ENCODE peak calls at places on chromosome 1, in ten cellular contexts. One of them, this sample, is unnamed.

GRCh38 chr1:17735791-17736190 is 19.3 kb upstream of the ACTL8 start:
- DNase-seq in AG09309: no peak
- DNase-seq in endothelial cell of umbilical vein: no peak
- DNase-seq in foreskin fibroblast: no peak
- DNase-seq in mesothelial cell of epicardium: no peak
- DNase-seq in HFFc6: no peak
- DNase-seq in tibial artery: no peak
- DNase-seq in fibroblast of lung: no peak
- DNase-seq in psoas muscle: no peak
- DNase-seq in B cell: no peak
- DNase-seq in this sample: no peak

GRCh38 chr1:220294754-220295419 is 22.6 kb upstream of the RAB3GAP2 start:
- DNase-seq in AG09309: no peak
- DNase-seq in endothelial cell of umbilical vein: no peak
- DNase-seq in foreskin fibroblast: no peak
- DNase-seq in mesothelial cell of epicardium: no peak
- DNase-seq in HFFc6: peak
- DNase-seq in tibial artery: no peak
- DNase-seq in fibroblast of lung: no peak
- DNase-seq in psoas muscle: no peak
- DNase-seq in B cell: no peak
- DNase-seq in this sample: no peak

GRCh38 chr1:221392453-221392852 is 349.4 kb downstream of the DUSP10 start:
- DNase-seq in AG09309: peak
- DNase-seq in endothelial cell of umbilical vein: peak
- DNase-seq in foreskin fibroblast: peak
- DNase-seq in mesothelial cell of epicardium: no peak
- DNase-seq in HFFc6: peak
- DNase-seq in tibial artery: peak
- DNase-seq in fibroblast of lung: peak
- DNase-seq in psoas muscle: peak
- DNase-seq in B cell: no peak
- DNase-seq in this sample: peak

GRCh38 chr1:239448911-239449310 is 62.5 kb downstream of the CHRM3 start:
- DNase-seq in AG09309: no peak
- DNase-seq in endothelial cell of umbilical vein: no peak
- DNase-seq in foreskin fibroblast: no peak
- DNase-seq in mesothelial cell of epicardium: no peak
- DNase-seq in HFFc6: no peak
- DNase-seq in tibial artery: no peak
- DNase-seq in fibroblast of lung: no peak
- DNase-seq in psoas muscle: no peak
- DNase-seq in B cell: no peak
- DNase-seq in this sample: no peak

GRCh38 chr1:203227684-203228083 is 1.8 kb downstream of the CHIT1 start:
- DNase-seq in AG09309: no peak
- DNase-seq in endothelial cell of umbilical vein: no peak
- DNase-seq in foreskin fibroblast: no peak
- DNase-seq in mesothelial cell of epicardium: no peak
- DNase-seq in HFFc6: no peak
- DNase-seq in tibial artery: no peak
- DNase-seq in fibroblast of lung: no peak
- DNase-seq in psoas muscle: no peak
- DNase-seq in B cell: no peak
- DNase-seq in this sample: no peak

GRCh38 chr1:58858344-58858673 is 74.5 kb upstream of the JUN start:
- DNase-seq in AG09309: no peak
- DNase-seq in endothelial cell of umbilical vein: no peak
- DNase-seq in foreskin fibroblast: no peak
- DNase-seq in mesothelial cell of epicardium: no peak
- DNase-seq in HFFc6: no peak
- DNase-seq in tibial artery: no peak
- DNase-seq in fibroblast of lung: no peak
- DNase-seq in psoas muscle: no peak
- DNase-seq in B cell: no peak
- DNase-seq in this sample: no peak

GRCh38 chr1:156510709-156511108 is 10.1 kb upstream of the MEF2D start:
- DNase-seq in AG09309: peak
- DNase-seq in endothelial cell of umbilical vein: no peak
- DNase-seq in foreskin fibroblast: peak
- DNase-seq in mesothelial cell of epicardium: no peak
- DNase-seq in HFFc6: peak
- DNase-seq in tibial artery: peak
- DNase-seq in fibroblast of lung: peak
- DNase-seq in psoas muscle: peak
- DNase-seq in B cell: no peak
- DNase-seq in this sample: peak

GRCh38 chr1:222654849-222655248 is 37.0 kb downstream of the MIA3 start:
- DNase-seq in AG09309: peak
- DNase-seq in endothelial cell of umbilical vein: peak
- DNase-seq in foreskin fibroblast: no peak
- DNase-seq in mesothelial cell of epicardium: no peak
- DNase-seq in HFFc6: no peak
- DNase-seq in tibial artery: peak
- DNase-seq in fibroblast of lung: no peak
- DNase-seq in psoas muscle: no peak
- DNase-seq in B cell: peak
- DNase-seq in this sample: no peak

GRCh38 chr1:185695299-185695698 is 38.9 kb upstream of the HMCN1 start:
- DNase-seq in AG09309: no peak
- DNase-seq in endothelial cell of umbilical vein: peak
- DNase-seq in foreskin fibroblast: peak
- DNase-seq in mesothelial cell of epicardium: no peak
- DNase-seq in HFFc6: no peak
- DNase-seq in tibial artery: no peak
- DNase-seq in fibroblast of lung: peak
- DNase-seq in psoas muscle: no peak
- DNase-seq in B cell: no peak
- DNase-seq in this sample: peak

GRCh38 chr1:48808496-48808895 is 31.8 kb upstream of the BEND5 start:
- DNase-seq in AG09309: no peak
- DNase-seq in endothelial cell of umbilical vein: no peak
- DNase-seq in foreskin fibroblast: no peak
- DNase-seq in mesothelial cell of epicardium: no peak
- DNase-seq in HFFc6: no peak
- DNase-seq in tibial artery: no peak
- DNase-seq in fibroblast of lung: no peak
- DNase-seq in psoas muscle: no peak
- DNase-seq in B cell: no peak
- DNase-seq in this sample: no peak

GRCh38 chr1:228493141-228494043 is 6.2 kb downstream of the RNF187 start:
- DNase-seq in AG09309: no peak
- DNase-seq in endothelial cell of umbilical vein: no peak
- DNase-seq in foreskin fibroblast: no peak
- DNase-seq in mesothelial cell of epicardium: no peak
- DNase-seq in HFFc6: no peak
- DNase-seq in tibial artery: no peak
- DNase-seq in fibroblast of lung: no peak
- DNase-seq in psoas muscle: no peak
- DNase-seq in B cell: no peak
- DNase-seq in this sample: no peak
- TF ChIP-seq CTCF in AG09309: no peak
- TF ChIP-seq CTCF in endothelial cell of umbilical vein: no peak
- TF ChIP-seq CTCF in foreskin fibroblast: no peak
- TF ChIP-seq CTCF in mesothelial cell of epicardium: no peak
- TF ChIP-seq CTCF in HFFc6: no peak
- TF ChIP-seq CTCF in tibial artery: no peak
- TF ChIP-seq CTCF in fibroblast of lung: no peak
- TF ChIP-seq CTCF in psoas muscle: no peak
- TF ChIP-seq CTCF in B cell: no peak
- TF ChIP-seq CTCF in this sample: no peak

DNA sequence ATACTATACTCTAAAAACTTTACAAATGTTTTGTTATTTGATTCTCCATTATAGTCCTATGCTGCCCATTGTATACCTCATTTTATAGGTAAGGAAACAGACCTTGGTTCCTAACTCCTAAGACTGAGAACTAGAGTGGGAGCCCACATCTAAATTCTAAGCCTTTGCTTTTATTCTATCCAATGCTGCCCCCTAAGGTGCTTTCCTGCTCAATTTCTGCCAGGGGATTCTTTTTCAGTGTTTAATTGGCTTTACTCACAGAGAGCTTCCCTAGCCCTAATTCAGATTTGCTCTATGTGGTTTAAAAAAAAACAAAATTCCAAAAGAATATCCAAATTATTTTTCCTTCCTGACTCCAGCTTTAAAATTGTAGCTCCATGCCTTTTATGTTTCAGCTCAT is 64.5 kb downstream of the KIF14 start:
- DNase-seq in AG09309: no peak
- DNase-seq in endothelial cell of umbilical vein: no peak
- DNase-seq in foreskin fibroblast: no peak
- DNase-seq in mesothelial cell of epicardium: no peak
- DNase-seq in HFFc6: no peak
- DNase-seq in tibial artery: no peak
- DNase-seq in fibroblast of lung: peak
- DNase-seq in psoas muscle: no peak
- DNase-seq in B cell: no peak
- DNase-seq in this sample: no peak
- TF ChIP-seq CTCF in AG09309: peak
- TF ChIP-seq CTCF in endothelial cell of umbilical vein: no peak
- TF ChIP-seq CTCF in foreskin fibroblast: no peak
- TF ChIP-seq CTCF in mesothelial cell of epicardium: no peak
- TF ChIP-seq CTCF in HFFc6: no peak
- TF ChIP-seq CTCF in tibial artery: no peak
- TF ChIP-seq CTCF in fibroblast of lung: peak
- TF ChIP-seq CTCF in psoas muscle: no peak
- TF ChIP-seq CTCF in B cell: no peak
- TF ChIP-seq CTCF in this sample: no peak

DNA sequence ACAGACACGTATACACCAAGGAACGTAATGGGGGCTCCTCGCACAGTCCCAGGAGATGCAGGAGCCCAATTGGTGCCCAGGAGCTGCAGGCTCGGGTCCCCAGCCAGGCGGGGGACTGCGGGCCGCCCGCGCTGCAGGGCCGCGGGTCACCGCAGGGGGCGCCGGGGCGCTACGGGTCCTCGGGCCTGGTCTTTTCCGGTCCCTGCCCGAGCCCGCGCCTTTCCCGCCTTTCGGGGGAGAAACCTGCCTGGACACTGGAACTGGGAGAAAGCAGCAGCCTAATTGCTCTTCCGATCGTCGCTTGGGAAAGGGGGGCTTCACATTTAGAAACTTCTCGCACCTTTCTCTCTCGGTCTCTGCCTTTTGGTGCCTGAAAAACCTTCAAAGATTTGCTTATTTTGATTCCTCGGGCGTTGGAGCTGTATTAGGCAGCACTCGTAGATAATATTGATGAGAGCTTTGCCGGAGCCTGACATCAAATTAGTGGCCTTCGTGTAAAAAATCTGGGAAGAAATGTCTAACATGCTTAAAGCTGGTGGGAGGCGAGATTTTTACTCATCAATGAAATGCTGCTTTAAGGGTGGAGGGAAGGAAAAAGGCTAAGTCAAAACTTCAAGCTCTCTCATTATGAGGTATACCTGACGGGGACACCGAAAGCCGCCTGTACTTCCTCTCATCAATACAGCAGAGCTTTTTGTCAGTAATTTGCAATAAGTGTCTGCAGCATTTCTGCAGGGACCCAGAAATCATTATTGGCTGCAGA is 12.6 kb upstream of the BARHL2 start:
- DNase-seq in AG09309: no peak
- DNase-seq in endothelial cell of umbilical vein: no peak
- DNase-seq in foreskin fibroblast: no peak
- DNase-seq in mesothelial cell of epicardium: no peak
- DNase-seq in HFFc6: no peak
- DNase-seq in tibial artery: no peak
- DNase-seq in fibroblast of lung: no peak
- DNase-seq in psoas muscle: no peak
- DNase-seq in B cell: no peak
- DNase-seq in this sample: no peak
- TF ChIP-seq CTCF in AG09309: no peak
- TF ChIP-seq CTCF in endothelial cell of umbilical vein: peak
- TF ChIP-seq CTCF in foreskin fibroblast: no peak
- TF ChIP-seq CTCF in mesothelial cell of epicardium: peak
- TF ChIP-seq CTCF in HFFc6: peak
- TF ChIP-seq CTCF in tibial artery: no peak
- TF ChIP-seq CTCF in fibroblast of lung: peak
- TF ChIP-seq CTCF in psoas muscle: peak
- TF ChIP-seq CTCF in B cell: no peak
- TF ChIP-seq CTCF in this sample: no peak

GRCh38 chr1:153730468-153730988 is 2.7 kb downstream of the INTS3 start:
- DNase-seq in AG09309: no peak
- DNase-seq in endothelial cell of umbilical vein: no peak
- DNase-seq in foreskin fibroblast: no peak
- DNase-seq in mesothelial cell of epicardium: no peak
- DNase-seq in HFFc6: no peak
- DNase-seq in tibial artery: no peak
- DNase-seq in fibroblast of lung: no peak
- DNase-seq in psoas muscle: no peak
- DNase-seq in B cell: no peak
- DNase-seq in this sample: no peak

GRCh38 chr1:153728305-153729066 is 636 bp downstream of the INTS3 start:
- DNase-seq in AG09309: no peak
- DNase-seq in endothelial cell of umbilical vein: peak
- DNase-seq in foreskin fibroblast: peak
- DNase-seq in mesothelial cell of epicardium: peak
- DNase-seq in HFFc6: peak
- DNase-seq in tibial artery: peak
- DNase-seq in fibroblast of lung: peak
- DNase-seq in psoas muscle: peak
- DNase-seq in B cell: no peak
- DNase-seq in this sample: peak

GRCh38 chr1:153723687-153724086 is 4.2 kb upstream of the INTS3 start:
- DNase-seq in AG09309: no peak
- DNase-seq in endothelial cell of umbilical vein: no peak
- DNase-seq in foreskin fibroblast: no peak
- DNase-seq in mesothelial cell of epicardium: no peak
- DNase-seq in HFFc6: no peak
- DNase-seq in tibial artery: no peak
- DNase-seq in fibroblast of lung: no peak
- DNase-seq in psoas muscle: no peak
- DNase-seq in B cell: no peak
- DNase-seq in this sample: no peak

DNA sequence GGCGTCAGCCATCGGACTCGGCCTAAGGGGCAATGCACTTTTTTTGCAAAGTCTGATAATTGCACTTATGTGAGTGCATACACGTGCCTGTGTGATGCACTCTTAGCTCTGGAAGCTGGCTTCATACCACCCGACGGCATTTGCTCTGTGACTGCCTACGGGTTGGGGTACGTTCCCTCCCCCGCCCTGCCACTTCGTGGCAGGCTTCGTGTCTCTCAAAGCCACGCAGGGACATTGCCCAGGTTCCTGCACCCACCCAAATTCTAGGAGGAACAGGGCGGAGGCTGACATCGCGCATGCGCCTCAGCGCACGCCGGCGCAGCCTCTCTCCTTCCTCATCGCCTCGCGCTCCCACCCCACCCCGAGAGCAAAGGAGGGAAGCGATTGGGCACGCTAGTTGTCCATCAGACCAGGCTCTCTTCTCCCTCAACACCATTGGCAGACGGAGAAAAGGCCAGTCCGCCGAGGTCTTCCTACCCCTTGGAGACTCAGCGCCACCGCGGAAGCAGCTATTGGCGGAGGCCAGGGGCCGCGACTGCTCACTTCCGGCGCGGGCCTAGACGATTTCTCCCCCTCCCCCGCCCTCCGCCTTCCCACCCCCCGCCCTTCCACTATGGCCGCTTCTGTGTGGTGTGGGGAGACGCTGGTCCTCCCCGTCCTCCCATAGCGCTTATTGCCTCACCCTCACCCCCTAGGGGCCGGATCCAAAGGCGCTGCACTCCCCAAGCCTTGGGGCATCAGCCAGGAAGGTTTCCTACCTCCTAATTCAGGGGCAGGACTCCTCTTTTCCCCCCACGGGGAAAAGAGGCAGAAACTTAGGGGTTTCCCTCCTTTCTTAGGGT is at the start of gene INTS3:
- DNase-seq in AG09309: peak
- DNase-seq in endothelial cell of umbilical vein: peak
- DNase-seq in foreskin fibroblast: peak
- DNase-seq in mesothelial cell of epicardium: peak
- DNase-seq in HFFc6: peak
- DNase-seq in tibial artery: peak
- DNase-seq in fibroblast of lung: peak
- DNase-seq in psoas muscle: peak
- DNase-seq in B cell: peak
- DNase-seq in this sample: peak
- TF ChIP-seq CTCF in AG09309: peak
- TF ChIP-seq CTCF in endothelial cell of umbilical vein: no peak
- TF ChIP-seq CTCF in foreskin fibroblast: no peak
- TF ChIP-seq CTCF in mesothelial cell of epicardium: no peak
- TF ChIP-seq CTCF in HFFc6: peak
- TF ChIP-seq CTCF in tibial artery: no peak
- TF ChIP-seq CTCF in fibroblast of lung: no peak
- TF ChIP-seq CTCF in psoas muscle: no peak
- TF ChIP-seq CTCF in B cell: no peak
- TF ChIP-seq CTCF in this sample: no peak